ENCODE peak calls at places on chromosomes 16 and 17, in six cellular contexts. D is fibroblast of lung, X is tibial nerve, W is right lobe of liver, B is mammary epithelial cell, Q is Caco-2. F is an unnamed sample. For H3K4me1, the result is how much of the 10 kb centered on the place peaks cover.

GRCh38 chr17:55124730-55125129 is 140.0 kb upstream of the HLF start:
- DNase-seq in Q (no peak), W (no peak), X (no peak), D (no peak), B (no peak), F (no peak)

GRCh38 chr16:1525871-1526607 is 7.4 kb upstream of the TMEM204 start:
- DNase-seq in Q (no peak), D (no peak), B (no peak), X (no peak), W (no peak), F (no peak)

GRCh38 chr17:7852919-7853692 is 1.8 kb upstream of the TMEM88 start:
- DNase-seq in X (no peak), Q (no peak), B (no peak), D (no peak), W (peak), F (peak)

GRCh38 chr17:72618018-72618509 is 474.4 kb downstream of the SLC39A11 start:
- DNase-seq in W (no peak), B (no peak), X (no peak), D (no peak), Q (peak), F (no peak)

GRCh38 chr17:58641937-58642336 is 49.9 kb downstream of the TEX14 start:
- DNase-seq in X (no peak), W (no peak), B (no peak), D (no peak), Q (no peak), F (no peak)

GRCh38 chr17:71055128-71055527 is 885.8 kb downstream of the KCNJ2 start:
- DNase-seq in D (peak), Q (no peak), X (no peak), W (no peak), B (peak), F (no peak)

GRCh38 chr16:87636741-87637140 is 34.4 kb downstream of the JPH3 start:
- DNase-seq in D (no peak), Q (no peak), B (no peak), X (no peak), W (no peak), F (no peak)

GRCh38 chr17:47692895-47693666 is 880 bp upstream of the TBKBP1 start:
- DNase-seq in D (no peak), W (no peak), X (no peak), B (no peak), Q (peak), F (no peak)

GRCh38 chr17:20611314-20611713 is 31.8 kb downstream of the CDRT15L2 start:
- DNase-seq in W (no peak), D (no peak), B (no peak), X (no peak), Q (no peak), F (no peak)
- H3K4me1 ChIP-seq in W (under half), D (under half), B (under half), X (under half), Q (under half), F (under half)

DNA sequence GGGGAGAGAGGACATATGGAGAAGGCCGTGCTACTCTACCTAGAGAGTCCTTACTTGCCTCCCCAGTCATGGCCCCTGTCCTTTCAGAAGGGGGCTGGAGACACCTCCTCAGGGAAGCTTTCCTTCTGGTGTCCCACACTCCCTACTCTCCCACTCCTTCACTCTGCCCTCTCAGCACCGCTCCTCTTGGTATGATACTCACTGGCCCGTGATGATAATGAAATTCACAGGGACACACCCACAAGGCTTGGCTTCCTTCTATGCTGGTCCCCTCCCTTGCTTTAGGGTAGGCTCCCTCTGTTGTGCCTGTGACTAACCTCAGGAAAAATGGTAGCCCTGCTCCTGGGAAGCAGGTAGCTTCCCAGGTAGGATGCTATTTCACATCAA is 4.2 kb upstream of the DHRS13 start:
- DNase-seq in X (no peak), Q (no peak), B (no peak), D (no peak), W (no peak), F (no peak)
- H3K4me1 ChIP-seq in X (half or more), Q (under half), B (under half), D (under half), W (under half), F (under half)

GRCh38 chr16:75246504-75247205 is 4.8 kb downstream of the BCAR1 start:
- DNase-seq in Q (no peak), X (no peak), B (no peak), W (no peak), D (peak), F (no peak)
- H3K4me1 ChIP-seq in Q (half or more), X (half or more), B (half or more), W (under half), D (half or more), F (half or more)

GRCh38 chr17:17110520-17110919 is 68.3 kb downstream of the MPRIP start:
- DNase-seq in B (no peak), D (no peak), Q (no peak), X (no peak), W (no peak), F (no peak)
- H3K4me1 ChIP-seq in B (half or more), D (under half), Q (under half), X (half or more), W (under half), F (half or more)

DNA sequence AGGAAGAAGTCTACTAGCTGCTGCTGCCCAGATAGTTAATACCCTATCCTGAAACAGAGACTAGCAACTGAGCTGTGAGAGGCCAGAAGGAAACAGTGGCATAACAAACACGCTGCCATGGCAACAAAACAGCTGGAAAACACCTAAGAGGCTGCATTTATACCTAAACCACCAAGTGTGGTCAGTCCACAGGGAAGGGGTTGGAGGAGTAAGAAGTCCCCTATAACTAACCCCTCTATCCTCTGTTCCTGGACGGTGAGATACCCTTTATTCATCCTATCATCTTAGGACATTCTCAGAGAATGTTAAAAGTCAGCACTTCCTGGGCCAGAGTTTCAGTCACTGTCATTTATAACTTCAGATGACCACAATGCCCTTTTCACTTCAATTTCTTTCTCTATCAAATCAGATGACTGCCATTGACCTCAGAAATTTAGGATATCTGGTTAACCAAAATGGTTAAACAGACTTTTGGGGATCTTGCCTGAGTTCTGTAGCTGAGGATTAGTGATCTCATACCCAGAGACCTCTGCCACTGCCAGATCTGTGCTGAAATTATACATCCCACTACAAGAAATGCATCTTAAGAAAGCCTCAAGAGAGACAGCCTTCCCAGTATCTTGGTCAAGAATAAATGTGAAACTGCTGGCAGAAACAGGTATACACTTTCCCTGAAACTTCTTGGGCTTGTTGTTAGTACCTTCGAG is 36.2 kb downstream of the STH start:
- DNase-seq in B (peak), W (no peak), Q (no peak), D (no peak), X (no peak), F (no peak)
- H3K4me1 ChIP-seq in B (under half), W (under half), Q (under half), D (under half), X (under half), F (under half)

GRCh38 chr16:69610356-69610755 is 44.6 kb downstream of the NFAT5 start:
- DNase-seq in B (no peak), D (no peak), W (no peak), X (no peak), Q (no peak), F (no peak)

GRCh38 chr16:69613283-69614154 is 47.8 kb downstream of the NFAT5 start:
- DNase-seq in Q (peak), B (peak), W (no peak), X (no peak), D (peak), F (no peak)

GRCh38 chr16:69607674-69608073 is 41.9 kb downstream of the NFAT5 start:
- DNase-seq in Q (no peak), X (no peak), W (no peak), D (no peak), B (no peak), F (no peak)

GRCh38 chr16:69606985-69607384 is 41.2 kb downstream of the NFAT5 start:
- DNase-seq in B (no peak), W (no peak), Q (no peak), X (no peak), D (no peak), F (no peak)

GRCh38 chr16:69611103-69611640 is 45.4 kb downstream of the NFAT5 start:
- DNase-seq in W (no peak), D (no peak), X (no peak), Q (no peak), B (no peak), F (no peak)
- H3K4me1 ChIP-seq in W (under half), D (under half), X (under half), Q (under half), B (under half), F (under half)

GRCh38 chr17:78592991-78593329 is 15.8 kb upstream of the DNAH17 start:
- DNase-seq in B (no peak), W (no peak), D (no peak), X (no peak), Q (no peak), F (no peak)

GRCh38 chr17:78588258-78589030 is 11.2 kb upstream of the DNAH17 start:
- DNase-seq in X (no peak), W (no peak), Q (no peak), D (no peak), B (no peak), F (no peak)

GRCh38 chr17:78589885-78590284 is 12.7 kb upstream of the DNAH17 start:
- DNase-seq in X (no peak), D (no peak), W (no peak), Q (no peak), B (peak), F (no peak)

GRCh38 chr17:78591263-78591671 is 14.1 kb upstream of the DNAH17 start:
- DNase-seq in X (no peak), Q (no peak), W (no peak), B (no peak), D (no peak), F (no peak)

GRCh38 chr17:78589031-78589675 is 12.0 kb upstream of the DNAH17 start:
- DNase-seq in Q (no peak), D (no peak), W (no peak), X (no peak), B (no peak), F (no peak)
- H3K4me1 ChIP-seq in Q (under half), D (under half), W (under half), X (under half), B (under half), F (under half)

DNA sequence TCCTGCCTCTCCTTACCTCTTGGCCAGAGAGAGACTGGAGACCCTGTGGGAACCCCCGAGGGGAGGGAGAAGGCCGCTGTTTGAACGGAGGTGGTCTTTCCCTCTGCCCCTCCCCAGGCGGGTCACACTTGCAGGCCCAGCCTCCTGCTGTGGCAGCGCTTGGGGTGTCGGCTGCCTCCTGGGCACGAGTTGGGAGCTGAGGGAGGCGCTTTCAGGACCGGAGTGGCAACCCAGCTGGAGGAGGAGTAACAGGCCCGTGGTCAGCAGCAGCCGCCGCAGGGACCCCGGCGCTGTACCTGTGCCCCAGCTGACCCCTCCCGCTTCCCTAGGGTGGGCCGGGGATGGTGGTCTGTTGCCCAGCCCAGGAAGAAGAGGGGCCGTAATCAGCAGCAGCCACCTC is 278.3 kb downstream of the SEC14L1 start:
- DNase-seq in Q (no peak), B (no peak), X (no peak), D (no peak), W (no peak), F (no peak)
- H3K4me1 ChIP-seq in Q (half or more), B (half or more), X (half or more), D (under half), W (under half), F (under half)